ENCODE peak calls at places on chromosomes 7 and 10, in four cellular contexts. J is IMR-90; R is CD4-positive, alpha-beta T cell; Q is naive B cell. A is an unnamed sample.
A peak's percentile ranks its signal among the peaks of the same experiment; 100 is the strongest.

GRCh38 chr10:49280001-49280408 is 19.0 kb upstream of the C10orf71 start:
- DNase-seq in J (peak; percentile 15), R (no peak), Q (no peak), A (no peak)

GRCh38 chr7:109226699-109227098 is 657.0 kb downstream of the DNAJB9 start:
- DNase-seq in J (no peak), R (no peak), Q (no peak), A (no peak)

GRCh38 chr7:52257890-52258289 is 777.5 kb upstream of the POM121L12 start:
- DNase-seq in J (no peak), R (no peak), Q (no peak), A (no peak)

GRCh38 chr7:69880848-69881247 is 282.6 kb downstream of the AUTS2 start:
- DNase-seq in J (no peak), R (no peak), Q (no peak), A (no peak)

GRCh38 chr10:16777473-16778370 is 39.5 kb downstream of the RSU1 start:
- DNase-seq in J (peak; percentile 63), R (no peak), Q (peak; percentile 36), A (peak; percentile 64)

GRCh38 chr7:28709756-28710155 is 248.4 kb downstream of the TRIL start:
- DNase-seq in J (no peak), R (no peak), Q (no peak), A (no peak)

GRCh38 chr7:68321076-68321639 is 1277.1 kb upstream of the AUTS2 start:
- DNase-seq in J (no peak), R (no peak), Q (no peak), A (no peak)

GRCh38 chr7:29556405-29557195 is 7.0 kb upstream of the PRR15 start:
- DNase-seq in J (no peak), R (no peak), Q (no peak), A (no peak)

GRCh38 chr7:120272896-120273475 is at the start of gene KCND2:
- DNase-seq in J (no peak), R (no peak), Q (no peak), A (peak; percentile 32)

GRCh38 chr7:157824011-157824818 is 487.4 kb downstream of the DNAJB6 start:
- DNase-seq in J (no peak), R (no peak), Q (no peak), A (no peak)

GRCh38 chr7:2585446-2585845 is 26.7 kb downstream of the IQCE start:
- DNase-seq in J (no peak), R (no peak), Q (no peak), A (no peak)

GRCh38 chr10:20536381-20536780 is 360.7 kb downstream of the NEBL start:
- DNase-seq in J (no peak), R (no peak), Q (no peak), A (no peak)

GRCh38 chr10:127148933-127149220 is 47.5 kb downstream of the INSYN2A start:
- DNase-seq in J (peak; percentile 87), R (no peak), Q (no peak), A (peak; percentile 87)

GRCh38 chr10:120931423-120931822 is 80.3 kb downstream of the WDR11 start:
- DNase-seq in J (no peak), R (no peak), Q (no peak), A (no peak)

GRCh38 chr10:102775973-102776669 is 32.4 kb downstream of the WBP1L start:
- DNase-seq in J (peak; percentile 91), R (peak; percentile 72), Q (no peak), A (peak; percentile 97)

GRCh38 chr7:75876126-75876881 is 2.5 kb upstream of the RHBDD2 start:
- DNase-seq in J (no peak), R (no peak), Q (no peak), A (peak; percentile 22)

GRCh38 chr7:44244282-44244681 is 43.5 kb downstream of the YKT6 start:
- DNase-seq in J (no peak), R (no peak), Q (peak; percentile 15), A (peak; percentile 17)

GRCh38 chr10:92508866-92509265 is 65.0 kb downstream of the IDE start:
- DNase-seq in J (no peak), R (no peak), Q (no peak), A (no peak)

GRCh38 chr10:97017474-97017903 is 168.3 kb downstream of the SLIT1 start:
- DNase-seq in J (no peak), R (no peak), Q (no peak), A (no peak)

GRCh38 chr10:61835069-61835908 is 66.2 kb upstream of the ARID5B start:
- DNase-seq in J (peak; percentile 78), R (no peak), Q (no peak), A (peak; percentile 70)

A was measured in mesenchymal stem cell.